ENCODE peak calls at places on chromosomes 16 and 17, in nine cellular contexts. I, U, R, W, E, Z, C, K and Y are unnamed samples.

GRCh38 chr17:59830007-59830630 is 62.6 kb downstream of the TUBD1 start:
- DNase-seq in I (no peak), U (no peak), R (peak), W (peak), E (no peak), Z (no peak), C (no peak), K (no peak), Y (no peak)

GRCh38 chr17:78338860-78339259 is 21.0 kb downstream of the SOCS3 start:
- DNase-seq in I (no peak), U (no peak), R (no peak), W (no peak), E (no peak), Z (no peak), C (no peak), K (peak), Y (no peak)

GRCh38 chr16:77556203-77556602 is 121.4 kb upstream of the ADAMTS18 start:
- DNase-seq in I (no peak), U (no peak), R (peak), W (no peak), E (no peak), Z (no peak), C (no peak), K (no peak), Y (no peak)

GRCh38 chr17:43940630-43941029 is 1.6 kb downstream of the PPY start:
- DNase-seq in I (no peak), U (peak), R (peak), W (peak), E (no peak), Z (peak), C (no peak), K (peak), Y (no peak)

GRCh38 chr16:25030420-25031131 is 15.4 kb upstream of the ARHGAP17 start:
- DNase-seq in I (no peak), U (no peak), R (no peak), W (no peak), E (no peak), Z (no peak), C (no peak), K (no peak), Y (peak)

GRCh38 chr16:81629896-81630631 is 149.0 kb upstream of the PLCG2 start:
- DNase-seq in I (no peak), U (no peak), R (no peak), W (no peak), E (no peak), Z (no peak), C (no peak), K (no peak), Y (no peak)

GRCh38 chr16:78284957-78285434 is 185.5 kb downstream of the WWOX start:
- DNase-seq in I (no peak), U (no peak), R (no peak), W (no peak), E (no peak), Z (no peak), C (no peak), K (no peak), Y (no peak)

GRCh38 chr16:29958756-29959155 is 3.1 kb upstream of the TMEM219 start:
- DNase-seq in I (no peak), U (no peak), R (no peak), W (no peak), E (no peak), Z (no peak), C (no peak), K (no peak), Y (no peak)

GRCh38 chr16:66427036-66427446 is at the start of gene BEAN1:
- DNase-seq in I (no peak), U (no peak), R (peak), W (peak), E (no peak), Z (no peak), C (no peak), K (no peak), Y (no peak)

GRCh38 chr17:44350733-44351226 is 5.7 kb downstream of the GRN start:
- DNase-seq in I (peak), U (peak), R (peak), W (peak), E (peak), Z (peak), C (peak), K (no peak), Y (peak)

GRCh38 chr16:20866792-20867191 is 33.4 kb downstream of the DCUN1D3 start:
- DNase-seq in I (no peak), U (no peak), R (no peak), W (no peak), E (no peak), Z (no peak), C (no peak), K (no peak), Y (no peak)

GRCh38 chr16:626787-627457 is 3.9 kb upstream of the WFIKKN1 start:
- DNase-seq in I (no peak), U (no peak), R (peak), W (peak), E (no peak), Z (no peak), C (no peak), K (peak), Y (no peak)

GRCh38 chr16:30051518-30051917 is 14.0 kb upstream of the ALDOA start:
- DNase-seq in I (no peak), U (no peak), R (no peak), W (peak), E (no peak), Z (no peak), C (no peak), K (no peak), Y (no peak)

GRCh38 chr17:6374761-6375312 is 60.1 kb downstream of the AIPL1 start:
- DNase-seq in I (no peak), U (peak), R (peak), W (peak), E (peak), Z (no peak), C (no peak), K (peak), Y (peak)

GRCh38 chr17:54948380-54948779 is 20.1 kb downstream of the COX11 start:
- DNase-seq in I (no peak), U (no peak), R (peak), W (peak), E (no peak), Z (no peak), C (no peak), K (peak), Y (no peak)

GRCh38 chr17:17741346-17742023 is 60.2 kb downstream of the RAI1 start:
- DNase-seq in I (no peak), U (peak), R (no peak), W (no peak), E (no peak), Z (no peak), C (no peak), K (no peak), Y (no peak)

GRCh38 chr17:4780325-4781010 is 5.7 kb downstream of the VMO1 start:
- DNase-seq in I (no peak), U (no peak), R (no peak), W (no peak), E (no peak), Z (no peak), C (no peak), K (no peak), Y (no peak)

GRCh38 chr16:27778926-27779570 is 229.1 kb downstream of the KATNIP start:
- DNase-seq in I (no peak), U (no peak), R (no peak), W (no peak), E (no peak), Z (no peak), C (no peak), K (no peak), Y (no peak)

GRCh38 chr17:48745381-48746275 is 17.1 kb upstream of the HOXB13 start:
- DNase-seq in I (no peak), U (peak), R (no peak), W (no peak), E (no peak), Z (no peak), C (no peak), K (no peak), Y (no peak)

GRCh38 chr16:87295259-87295658 is 21.9 kb downstream of the C16orf95 start:
- DNase-seq in I (no peak), U (no peak), R (peak), W (peak), E (no peak), Z (no peak), C (no peak), K (peak), Y (no peak)

GRCh38 chr17:72262748-72263147 is 141.9 kb downstream of the SOX9 start:
- DNase-seq in I (no peak), U (no peak), R (no peak), W (no peak), E (no peak), Z (no peak), C (no peak), K (no peak), Y (no peak)

GRCh38 chr17:15920758-15921239 is 24.1 kb upstream of the ADORA2B start:
- DNase-seq in I (no peak), U (no peak), R (peak), W (peak), E (no peak), Z (no peak), C (no peak), K (peak), Y (no peak)

GRCh38 chr16:47467501-47467900 is 6.4 kb downstream of the PHKB start:
- DNase-seq in I (no peak), U (no peak), R (no peak), W (no peak), E (no peak), Z (no peak), C (no peak), K (no peak), Y (no peak)

GRCh38 chr16:30470632-30471007 is 1.9 kb upstream of the ITGAL start:
- DNase-seq in I (no peak), U (no peak), R (no peak), W (no peak), E (no peak), Z (no peak), C (no peak), K (no peak), Y (no peak)

GRCh38 chr16:86354641-86355040 is 155.7 kb upstream of the FOXF1 start:
- DNase-seq in I (no peak), U (no peak), R (no peak), W (peak), E (no peak), Z (no peak), C (no peak), K (no peak), Y (no peak)

GRCh38 chr17:80750263-80750662 is 205.6 kb downstream of the RPTOR start:
- DNase-seq in I (no peak), U (no peak), R (no peak), W (no peak), E (no peak), Z (no peak), C (no peak), K (no peak), Y (no peak)

GRCh38 chr16:69796285-69797118 is 34.4 kb downstream of the WWP2 start:
- DNase-seq in I (peak), U (peak), R (peak), W (peak), E (no peak), Z (peak), C (no peak), K (peak), Y (no peak)

GRCh38 chr16:21284414-21284813 is 6.3 kb upstream of the CRYM start:
- DNase-seq in I (no peak), U (no peak), R (no peak), W (no peak), E (no peak), Z (no peak), C (no peak), K (no peak), Y (no peak)